ENCODE peak calls at places on chromosomes 13 and 19, in eight cellular contexts. E is CD8-positive, alpha-beta T cell; Z is ascending aorta; R is foreskin fibroblast; N is gastrocnemius medialis; X is omental fat pad; Q is endodermal cell; I is IMR-90. D is an unnamed sample.

GRCh38 chr19:30226464-30227070 is 145.6 kb upstream of the ZNF536 start:
- DNase-seq in E (no peak), Z (no peak), R (peak; percentile 50), N (no peak), X (no peak), Q (peak; percentile 68), I (no peak), D (no peak)

GRCh38 chr19:5290336-5291262 is 50.0 kb downstream of the PTPRS start:
- DNase-seq in E (no peak), Z (no peak), R (no peak), N (no peak), X (no peak), Q (no peak), I (no peak), D (no peak)

GRCh38 chr13:99660101-99660500 is 158.8 kb downstream of the TM9SF2 start:
- DNase-seq in E (no peak), Z (no peak), R (no peak), N (no peak), X (no peak), Q (no peak), I (no peak), D (no peak)

GRCh38 chr13:99383946-99384345 is 76.7 kb upstream of the GPR183 start:
- DNase-seq in E (peak; percentile 23), Z (no peak), R (no peak), N (no peak), X (no peak), Q (peak; percentile 43), I (no peak), D (no peak)

GRCh38 chr19:39498262-39499081 is at the start of gene DLL3:
- DNase-seq in E (no peak), Z (no peak), R (peak; percentile 49), N (no peak), X (no peak), Q (peak; percentile 73), I (peak; percentile 7), D (no peak)

GRCh38 chr19:49113762-49114629 is at the start of gene LIN7B:
- DNase-seq in E (peak; percentile 65), Z (no peak), R (peak; percentile 87), N (no peak), X (no peak), Q (peak; percentile 88), I (peak; percentile 54), D (peak; percentile 91)

GRCh38 chr13:80341098-80341701 is at the start of gene SPRY2:
- DNase-seq in E (peak; percentile 26), Z (peak; percentile 88), R (peak; percentile 100), N (peak; percentile 95), X (peak; percentile 81), Q (peak; percentile 97), I (peak; percentile 96), D (peak; percentile 75)

GRCh38 chr13:107205318-107206112 is 637.6 kb upstream of the ARGLU1 start:
- DNase-seq in E (peak; percentile 44), Z (no peak), R (peak; percentile 41), N (no peak), X (peak; percentile 58), Q (peak; percentile 92), I (peak; percentile 66), D (peak; percentile 57)

GRCh38 chr13:39364797-39365468 is 238.1 kb downstream of the LHFPL6 start:
- DNase-seq in E (no peak), Z (no peak), R (peak; percentile 68), N (no peak), X (no peak), Q (no peak), I (peak; percentile 48), D (peak; percentile 2)

GRCh38 chr13:27374650-27375049 is 49.8 kb upstream of the GTF3A start:
- DNase-seq in E (peak; percentile 55), Z (no peak), R (peak; percentile 93), N (peak; percentile 23), X (no peak), Q (peak; percentile 86), I (peak; percentile 88), D (peak; percentile 57)

GRCh38 chr13:27641711-27642502 is 20.2 kb downstream of the POLR1D start:
- DNase-seq in E (no peak), Z (no peak), R (no peak), N (no peak), X (no peak), Q (no peak), I (no peak), D (no peak)

GRCh38 chr19:55255618-55256423 is 3.0 kb downstream of the PPP6R1 start:
- DNase-seq in E (peak; percentile 59), Z (no peak), R (peak; percentile 48), N (no peak), X (no peak), Q (no peak), I (peak; percentile 60), D (no peak)

GRCh38 chr13:45367358-45367757 is 26.4 kb upstream of the TPT1 start:
- DNase-seq in E (peak; percentile 91), Z (peak; percentile 60), R (peak; percentile 95), N (no peak), X (peak; percentile 53), Q (peak; percentile 76), I (peak; percentile 94), D (peak; percentile 88)

GRCh38 chr19:17765069-17765618 is 13.9 kb downstream of the FCHO1 start:
- DNase-seq in E (no peak), Z (peak; percentile 54), R (no peak), N (peak; percentile 25), X (no peak), Q (peak; percentile 16), I (no peak), D (peak; percentile 37)

GRCh38 chr19:37401078-37401477 is 30.2 kb downstream of the ZNF527 start:
- DNase-seq in E (no peak), Z (no peak), R (no peak), N (no peak), X (no peak), Q (no peak), I (no peak), D (no peak)

GRCh38 chr13:29543230-29544215 is 52.0 kb downstream of the SLC7A1 start:
- DNase-seq in E (no peak), Z (no peak), R (peak; percentile 34), N (no peak), X (no peak), Q (peak; percentile 71), I (peak; percentile 60), D (peak; percentile 17)

GRCh38 chr19:19502808-19503602 is 12.3 kb downstream of the TSSK6 start:
- DNase-seq in E (no peak), Z (no peak), R (no peak), N (no peak), X (no peak), Q (no peak), I (no peak), D (no peak)

GRCh38 chr19:16627194-16627927 is 643 bp downstream of the MED26 start:
- DNase-seq in E (peak; percentile 16), Z (no peak), R (peak; percentile 25), N (no peak), X (no peak), Q (peak; percentile 56), I (no peak), D (no peak)

GRCh38 chr19:38009650-38010229 is 102.7 kb downstream of the SIPA1L3 start:
- DNase-seq in E (no peak), Z (no peak), R (no peak), N (no peak), X (no peak), Q (no peak), I (no peak), D (no peak)

GRCh38 chr13:109694972-109695371 is 91.4 kb downstream of the IRS2 start:
- DNase-seq in E (no peak), Z (no peak), R (no peak), N (no peak), X (no peak), Q (no peak), I (no peak), D (no peak)
- TF ChIP-seq CTCF in E (no peak), Z (no peak), R (no peak), N (no peak), X (no peak), Q (no peak), I (no peak), D (no peak)

GRCh38 chr13:81957121-81957520 is 1616.2 kb upstream of the SPRY2 start:
- DNase-seq in E (no peak), Z (no peak), R (no peak), N (no peak), X (no peak), Q (peak; percentile 60), I (no peak), D (no peak)
- TF ChIP-seq CTCF in E (no peak), Z (no peak), R (no peak), N (no peak), X (no peak), Q (peak; percentile 73), I (no peak), D (no peak)

GRCh38 chr13:23778007-23778687 is 111.1 kb downstream of the MIPEP start:
- DNase-seq in E (no peak), Z (no peak), R (no peak), N (no peak), X (no peak), Q (no peak), I (peak; percentile 83), D (no peak)
- TF ChIP-seq CTCF in E (no peak), Z (no peak), R (peak; percentile 18), N (no peak), X (no peak), Q (no peak), I (peak; percentile 35), D (no peak)

GRCh38 chr13:112062619-112063308 is 4.2 kb upstream of the SOX1 start:
- DNase-seq in E (no peak), Z (no peak), R (no peak), N (no peak), X (no peak), Q (peak; percentile 88), I (no peak), D (no peak)
- TF ChIP-seq CTCF in E (no peak), Z (no peak), R (no peak), N (no peak), X (no peak), Q (peak; percentile 92), I (peak; percentile 12), D (no peak)

DNA sequence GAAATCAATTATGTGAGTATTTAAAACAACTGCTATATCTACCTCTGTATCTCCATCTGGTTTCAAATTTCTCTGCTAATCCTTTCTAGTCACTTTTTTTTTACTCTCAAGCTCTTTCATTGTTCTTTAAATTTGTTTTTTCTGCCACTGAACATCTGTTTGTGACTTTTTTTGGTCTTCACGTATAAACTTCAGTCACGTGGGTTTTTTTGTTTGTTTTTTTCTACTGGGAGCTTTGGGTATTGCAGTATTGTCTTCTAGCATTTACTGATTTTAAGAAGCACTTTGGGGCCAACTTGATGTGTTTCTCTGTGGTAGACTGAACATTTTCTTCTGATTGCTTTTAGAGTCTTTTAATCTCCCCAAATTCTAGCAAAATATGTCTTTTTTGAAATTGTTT is 262.6 kb upstream of the RXFP2 start:
- DNase-seq in E (no peak), Z (no peak), R (peak; percentile 14), N (no peak), X (no peak), Q (no peak), I (no peak), D (no peak)
- TF ChIP-seq CTCF in E (no peak), Z (no peak), R (no peak), N (no peak), X (no peak), Q (peak; percentile 63), I (no peak), D (no peak)

GRCh38 chr19:46963093-46963734 is 56.4 kb upstream of the NPAS1 start:
- DNase-seq in E (no peak), Z (no peak), R (peak; percentile 93), N (no peak), X (no peak), Q (no peak), I (peak; percentile 94), D (no peak)
- TF ChIP-seq CTCF in E (no peak), Z (no peak), R (no peak), N (no peak), X (no peak), Q (no peak), I (no peak), D (no peak)

D was measured in Calu3.